ENCODE peak calls at places on chromosomes 6 and 20, in six cellular contexts. H is endothelial cell of umbilical vein, Z is tibial artery, S is sigmoid colon, G is stomach, W is GM12878. E is an unnamed sample.

GRCh38 chr20:24911461-24911860 is 37.6 kb upstream of the CST7 start:
- DNase-seq in H (no peak), Z (no peak), S (no peak), G (no peak), W (no peak), E (no peak)

GRCh38 chr6:157253699-157254098 is 69.6 kb downstream of the TMEM242 start:
- DNase-seq in H (no peak), Z (no peak), S (no peak), G (no peak), W (no peak), E (peak)

GRCh38 chr6:131532476-131533108 is 40.4 kb upstream of the ARG1 start:
- DNase-seq in H (no peak), Z (no peak), S (no peak), G (no peak), W (peak), E (no peak)

GRCh38 chr6:142592876-142593275 is 291.1 kb downstream of the ADGRG6 start:
- DNase-seq in H (no peak), Z (no peak), S (no peak), G (no peak), W (no peak), E (no peak)

GRCh38 chr6:117345292-117345610 is 79.9 kb downstream of the VGLL2 start:
- DNase-seq in H (no peak), Z (no peak), S (no peak), G (no peak), W (no peak), E (no peak)

GRCh38 chr6:25477006-25477590 is 174.9 kb upstream of the SCGN start:
- DNase-seq in H (no peak), Z (no peak), S (no peak), G (no peak), W (no peak), E (no peak)

GRCh38 chr20:8432435-8433148 is 300.5 kb downstream of the PLCB1 start:
- DNase-seq in H (no peak), Z (no peak), S (no peak), G (no peak), W (no peak), E (no peak)

GRCh38 chr6:73364121-73364520 is 1.7 kb downstream of the KHDC3L start:
- DNase-seq in H (no peak), Z (no peak), S (no peak), G (no peak), W (no peak), E (no peak)

GRCh38 chr6:147531321-147531720 is 22.8 kb downstream of the SAMD5 start:
- DNase-seq in H (no peak), Z (no peak), S (no peak), G (no peak), W (no peak), E (no peak)

GRCh38 chr20:57467742-57468141 is 57.2 kb downstream of the CTCFL start:
- DNase-seq in H (no peak), Z (no peak), S (peak), G (no peak), W (no peak), E (peak)

GRCh38 chr20:6074145-6074561 is 20.3 kb upstream of the LRRN4 start:
- DNase-seq in H (no peak), Z (no peak), S (no peak), G (peak), W (no peak), E (no peak)
- TF ChIP-seq CTCF in H (peak), Z (no peak), S (no peak), G (no peak), W (peak), E (peak)

DNA sequence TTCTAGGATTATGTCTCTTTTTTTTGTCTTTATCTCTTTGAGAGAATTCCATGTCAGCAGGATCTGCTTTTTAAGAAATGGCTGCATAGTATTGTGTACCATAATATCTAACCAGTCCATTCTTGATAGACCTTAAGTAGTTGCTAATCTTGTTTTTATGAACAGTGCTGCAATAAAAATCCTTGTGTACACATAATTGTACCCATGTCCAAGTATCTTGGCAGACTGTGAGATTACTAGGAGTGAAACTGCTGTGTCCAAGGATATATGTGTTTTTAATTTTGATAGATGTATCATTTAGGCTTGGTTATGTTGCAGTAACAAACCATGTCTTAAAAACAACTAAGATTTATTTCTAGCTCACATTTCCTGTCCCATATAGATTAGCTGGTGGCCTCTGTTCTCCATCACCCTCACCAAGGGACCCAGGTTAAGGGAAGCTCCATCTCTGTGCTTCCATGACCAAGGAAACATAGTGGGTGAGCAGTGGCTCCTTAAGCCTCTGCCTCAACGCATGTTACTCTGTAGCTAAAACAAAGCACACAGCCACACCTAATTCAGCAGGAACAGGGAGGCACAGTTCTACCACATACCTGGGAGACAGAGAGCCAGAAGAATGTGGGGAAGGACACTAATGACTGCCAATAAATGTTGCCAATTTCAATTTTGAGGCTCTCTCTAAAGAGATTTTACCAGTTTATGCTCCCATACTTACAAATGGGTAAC is 12.1 kb upstream of the SUMO4 start:
- DNase-seq in H (no peak), Z (no peak), S (no peak), G (no peak), W (no peak), E (no peak)
- H3K27ac ChIP-seq in H (no peak), Z (no peak), S (no peak), G (no peak), W (no peak), E (no peak)

DNA sequence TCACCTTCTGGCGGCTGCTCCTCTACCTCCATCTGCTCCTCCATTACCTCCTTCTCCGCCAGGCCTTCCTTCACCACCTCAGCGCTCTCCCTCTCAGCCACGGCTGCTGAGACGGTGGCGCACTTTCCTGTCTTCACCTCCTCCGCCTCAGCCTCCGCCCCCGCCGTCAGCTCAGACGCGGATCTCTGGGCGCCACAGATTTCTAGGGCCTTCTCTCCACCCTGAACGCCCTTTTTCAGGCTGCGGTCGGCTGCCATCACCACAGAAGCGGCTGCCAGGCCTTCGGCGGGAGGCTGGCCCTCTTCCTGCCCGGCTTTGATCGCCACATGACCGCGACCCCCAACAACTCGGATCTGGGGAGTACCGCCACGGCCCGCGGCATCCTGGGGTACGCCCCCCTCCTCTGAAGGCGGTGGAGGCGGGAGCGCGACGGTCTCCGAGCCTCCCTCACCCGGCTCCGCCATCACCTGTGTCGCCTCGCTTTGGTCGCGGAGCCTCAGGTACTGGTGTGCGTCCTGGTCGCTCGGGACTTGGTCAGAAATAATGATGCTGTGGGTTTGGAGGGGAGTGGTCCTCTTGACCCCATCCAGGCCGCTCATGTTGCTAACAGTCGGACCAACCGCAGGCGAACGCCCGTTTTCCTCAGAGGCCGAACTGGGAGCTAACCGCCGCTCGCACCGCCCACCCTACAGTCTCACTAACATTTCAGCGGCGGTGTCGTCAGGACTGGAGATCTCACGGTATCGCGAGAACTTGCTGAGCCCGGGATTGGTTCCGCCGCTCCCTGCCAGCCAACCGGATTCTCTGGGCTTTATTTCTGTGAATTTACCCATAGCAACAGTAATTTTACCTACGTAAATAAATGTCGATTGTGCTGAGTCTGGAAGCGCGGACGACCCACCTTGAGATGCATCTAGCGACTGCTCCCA is at the start of gene TSPYL1:
- DNase-seq in H (peak), Z (peak), S (peak), G (peak), W (peak), E (peak)
- TF ChIP-seq CTCF in H (no peak), Z (no peak), S (no peak), G (no peak), W (peak), E (no peak)

GRCh38 chr6:106094964-106095335 is 8.8 kb downstream of the PRDM1 start:
- DNase-seq in H (no peak), Z (no peak), S (no peak), G (no peak), W (no peak), E (no peak)

GRCh38 chr6:106092279-106092678 is 6.1 kb downstream of the PRDM1 start:
- DNase-seq in H (no peak), Z (no peak), S (no peak), G (no peak), W (no peak), E (no peak)

GRCh38 chr6:106098383-106099234 is 12.5 kb downstream of the PRDM1 start:
- DNase-seq in H (peak), Z (no peak), S (no peak), G (peak), W (peak), E (peak)

GRCh38 chr6:106097368-106098231 is 11.5 kb downstream of the PRDM1 start:
- DNase-seq in H (peak), Z (no peak), S (no peak), G (no peak), W (peak), E (no peak)

GRCh38 chr6:106094261-106094963 is 8.3 kb downstream of the PRDM1 start:
- DNase-seq in H (no peak), Z (no peak), S (no peak), G (no peak), W (no peak), E (no peak)
- H3K27ac ChIP-seq in H (no peak), Z (no peak), S (no peak), G (peak), W (no peak), E (no peak)

DNA sequence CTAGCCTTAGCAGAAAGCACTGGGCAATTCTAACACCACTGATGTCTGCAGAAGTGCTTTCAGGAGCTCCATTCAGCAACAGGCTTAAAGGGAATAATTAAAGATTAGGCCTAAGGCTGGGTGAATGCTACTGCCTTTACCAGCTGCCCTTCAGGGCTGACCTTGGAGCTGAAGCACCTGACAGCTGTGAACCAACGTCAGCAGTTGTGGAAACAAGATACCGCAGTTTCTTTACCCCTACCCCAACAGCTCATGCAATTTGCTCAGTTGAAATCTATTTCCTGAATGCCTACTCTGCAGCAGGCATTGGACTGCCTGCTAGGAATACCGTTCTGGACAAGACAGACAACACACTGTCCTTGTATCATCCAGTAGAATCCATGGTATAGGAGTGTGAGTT is 51.5 kb upstream of the ADTRP start:
- DNase-seq in H (no peak), Z (no peak), S (no peak), G (no peak), W (no peak), E (no peak)
- TF ChIP-seq CTCF in H (no peak), Z (no peak), S (no peak), G (no peak), W (no peak), E (no peak)

GRCh38 chr20:63653041-63653973 is at the start of gene STMN3:
- DNase-seq in H (peak), Z (peak), S (peak), G (peak), W (no peak), E (peak)
- H3K27ac ChIP-seq in H (no peak), Z (no peak), S (peak), G (peak), W (no peak), E (no peak)

DNA sequence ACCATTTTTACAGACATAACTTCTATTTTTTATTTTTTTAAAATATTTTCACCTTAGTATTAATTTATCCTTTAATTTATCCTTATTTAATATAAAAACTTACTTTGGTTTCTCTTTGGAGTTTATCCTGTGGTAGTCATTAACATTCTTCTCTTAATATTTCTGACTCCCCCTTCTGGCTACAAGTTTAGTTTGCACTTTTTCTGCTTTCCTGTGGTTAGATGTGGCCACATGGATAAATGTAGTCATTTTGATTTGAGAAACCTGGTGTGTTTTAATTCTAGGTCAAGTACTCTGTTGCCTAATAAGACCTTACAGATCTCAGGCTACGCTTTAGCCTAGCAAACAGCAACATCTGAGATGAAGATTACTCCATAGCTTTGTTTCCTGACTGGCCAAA is 1187.5 kb downstream of the HACE1 start:
- DNase-seq in H (no peak), Z (no peak), S (no peak), G (no peak), W (no peak), E (no peak)
- TF ChIP-seq CTCF in H (no peak), Z (no peak), S (no peak), G (no peak), W (no peak), E (no peak)

E was measured in kidney.